ENCODE peak calls at places on chromosome 6, in ten cellular contexts. One of them, this sample, is unnamed. For H3K9me3 and H3K27me3, the result is how much of the 10 kb centered on the place peaks cover.

GRCh38 chr6:37021356-37022129 is 16.1 kb downstream of the FGD2 start:
- DNase-seq in left lung: no peak
- DNase-seq in mesenchymal stem cell: peak
- DNase-seq in neural progenitor cell: peak
- DNase-seq in A673: peak
- DNase-seq in endodermal cell: peak
- DNase-seq in body of pancreas: no peak
- DNase-seq in neuronal stem cell: no peak
- DNase-seq in iPS DF 6.9: no peak
- DNase-seq in endothelial cell of umbilical vein: peak
- DNase-seq in this sample: peak

GRCh38 chr6:124260337-124260736 is 456.7 kb downstream of the NKAIN2 start:
- DNase-seq in left lung: no peak
- DNase-seq in mesenchymal stem cell: no peak
- DNase-seq in neural progenitor cell: peak
- DNase-seq in A673: no peak
- DNase-seq in endodermal cell: no peak
- DNase-seq in body of pancreas: no peak
- DNase-seq in neuronal stem cell: no peak
- DNase-seq in iPS DF 6.9: no peak
- DNase-seq in endothelial cell of umbilical vein: no peak
- DNase-seq in this sample: no peak

GRCh38 chr6:149065658-149066556 is 251.6 kb upstream of the TAB2 start:
- DNase-seq in left lung: no peak
- DNase-seq in mesenchymal stem cell: no peak
- DNase-seq in neural progenitor cell: no peak
- DNase-seq in A673: peak
- DNase-seq in endodermal cell: no peak
- DNase-seq in body of pancreas: no peak
- DNase-seq in neuronal stem cell: no peak
- DNase-seq in iPS DF 6.9: no peak
- DNase-seq in endothelial cell of umbilical vein: no peak
- DNase-seq in this sample: no peak

GRCh38 chr6:44135875-44136274 is 8.5 kb downstream of the TMEM63B start:
- DNase-seq in left lung: no peak
- DNase-seq in mesenchymal stem cell: no peak
- DNase-seq in neural progenitor cell: no peak
- DNase-seq in A673: no peak
- DNase-seq in endodermal cell: no peak
- DNase-seq in body of pancreas: no peak
- DNase-seq in neuronal stem cell: no peak
- DNase-seq in iPS DF 6.9: no peak
- DNase-seq in endothelial cell of umbilical vein: no peak
- DNase-seq in this sample: no peak

GRCh38 chr6:156686429-156686939 is 90.7 kb upstream of the ARID1B start:
- DNase-seq in left lung: no peak
- DNase-seq in mesenchymal stem cell: no peak
- DNase-seq in neural progenitor cell: peak
- DNase-seq in A673: no peak
- DNase-seq in endodermal cell: peak
- DNase-seq in body of pancreas: peak
- DNase-seq in neuronal stem cell: no peak
- DNase-seq in iPS DF 6.9: no peak
- DNase-seq in endothelial cell of umbilical vein: peak
- DNase-seq in this sample: no peak

GRCh38 chr6:152575621-152576150 is 61.5 kb downstream of the SYNE1 start:
- DNase-seq in left lung: no peak
- DNase-seq in mesenchymal stem cell: peak
- DNase-seq in neural progenitor cell: no peak
- DNase-seq in A673: peak
- DNase-seq in endodermal cell: no peak
- DNase-seq in body of pancreas: no peak
- DNase-seq in neuronal stem cell: no peak
- DNase-seq in iPS DF 6.9: no peak
- DNase-seq in endothelial cell of umbilical vein: no peak
- DNase-seq in this sample: no peak

GRCh38 chr6:48744948-48745347 is 634.0 kb upstream of the PTCHD4 start:
- DNase-seq in left lung: no peak
- DNase-seq in mesenchymal stem cell: no peak
- DNase-seq in neural progenitor cell: no peak
- DNase-seq in A673: no peak
- DNase-seq in endodermal cell: no peak
- DNase-seq in body of pancreas: no peak
- DNase-seq in neuronal stem cell: no peak
- DNase-seq in iPS DF 6.9: no peak
- DNase-seq in endothelial cell of umbilical vein: no peak
- DNase-seq in this sample: no peak

GRCh38 chr6:162856885-162857284 is 129.1 kb downstream of the PACRG start:
- DNase-seq in left lung: no peak
- DNase-seq in mesenchymal stem cell: peak
- DNase-seq in neural progenitor cell: peak
- DNase-seq in A673: peak
- DNase-seq in endodermal cell: peak
- DNase-seq in body of pancreas: peak
- DNase-seq in neuronal stem cell: peak
- DNase-seq in iPS DF 6.9: peak
- DNase-seq in endothelial cell of umbilical vein: peak
- DNase-seq in this sample: peak

DNA sequence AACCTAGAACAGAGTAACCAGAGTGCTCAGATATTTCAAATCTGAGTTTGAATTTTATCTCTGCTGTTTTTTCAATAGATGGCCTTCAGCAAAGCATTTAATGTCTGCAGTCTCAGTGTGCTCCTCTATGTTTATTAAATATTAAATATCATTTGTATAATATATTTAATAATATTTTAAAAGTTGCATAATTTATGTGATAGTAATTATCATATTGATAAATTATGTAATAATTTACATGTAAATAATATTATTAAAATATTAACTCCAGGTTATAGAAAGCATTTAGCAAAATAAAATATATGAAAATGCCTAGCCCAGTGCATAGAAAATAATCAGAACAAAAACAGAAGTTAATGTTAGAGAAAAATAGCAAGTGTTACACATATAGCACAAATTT is 930.0 kb upstream of the SLC35B3 start:
- DNase-seq in left lung: no peak
- DNase-seq in mesenchymal stem cell: no peak
- DNase-seq in neural progenitor cell: no peak
- DNase-seq in A673: no peak
- DNase-seq in endodermal cell: no peak
- DNase-seq in body of pancreas: no peak
- DNase-seq in neuronal stem cell: no peak
- DNase-seq in iPS DF 6.9: no peak
- DNase-seq in endothelial cell of umbilical vein: no peak
- DNase-seq in this sample: no peak
- H3K9me3 ChIP-seq in left lung: under half
- H3K9me3 ChIP-seq in mesenchymal stem cell: under half
- H3K9me3 ChIP-seq in neural progenitor cell: under half
- H3K9me3 ChIP-seq in A673: under half
- H3K9me3 ChIP-seq in endodermal cell: under half
- H3K9me3 ChIP-seq in body of pancreas: under half
- H3K9me3 ChIP-seq in neuronal stem cell: under half
- H3K9me3 ChIP-seq in iPS DF 6.9: under half
- H3K9me3 ChIP-seq in endothelial cell of umbilical vein: under half
- H3K9me3 ChIP-seq in this sample: under half

GRCh38 chr6:40585661-40586269 is 1.4 kb downstream of the LRFN2 start:
- DNase-seq in left lung: no peak
- DNase-seq in mesenchymal stem cell: peak
- DNase-seq in neural progenitor cell: peak
- DNase-seq in A673: peak
- DNase-seq in endodermal cell: peak
- DNase-seq in body of pancreas: no peak
- DNase-seq in neuronal stem cell: peak
- DNase-seq in iPS DF 6.9: no peak
- DNase-seq in endothelial cell of umbilical vein: no peak
- DNase-seq in this sample: no peak

GRCh38 chr6:40583694-40584093 is 3.5 kb downstream of the LRFN2 start:
- DNase-seq in left lung: no peak
- DNase-seq in mesenchymal stem cell: no peak
- DNase-seq in neural progenitor cell: no peak
- DNase-seq in A673: no peak
- DNase-seq in endodermal cell: no peak
- DNase-seq in body of pancreas: no peak
- DNase-seq in neuronal stem cell: no peak
- DNase-seq in iPS DF 6.9: no peak
- DNase-seq in endothelial cell of umbilical vein: no peak
- DNase-seq in this sample: no peak

GRCh38 chr6:40586369-40586768 is 795 bp downstream of the LRFN2 start:
- DNase-seq in left lung: no peak
- DNase-seq in mesenchymal stem cell: peak
- DNase-seq in neural progenitor cell: no peak
- DNase-seq in A673: peak
- DNase-seq in endodermal cell: peak
- DNase-seq in body of pancreas: peak
- DNase-seq in neuronal stem cell: no peak
- DNase-seq in iPS DF 6.9: no peak
- DNase-seq in endothelial cell of umbilical vein: no peak
- DNase-seq in this sample: no peak

GRCh38 chr6:40585218-40585617 is 1.9 kb downstream of the LRFN2 start:
- DNase-seq in left lung: no peak
- DNase-seq in mesenchymal stem cell: no peak
- DNase-seq in neural progenitor cell: no peak
- DNase-seq in A673: no peak
- DNase-seq in endodermal cell: no peak
- DNase-seq in body of pancreas: no peak
- DNase-seq in neuronal stem cell: no peak
- DNase-seq in iPS DF 6.9: no peak
- DNase-seq in endothelial cell of umbilical vein: no peak
- DNase-seq in this sample: no peak

DNA sequence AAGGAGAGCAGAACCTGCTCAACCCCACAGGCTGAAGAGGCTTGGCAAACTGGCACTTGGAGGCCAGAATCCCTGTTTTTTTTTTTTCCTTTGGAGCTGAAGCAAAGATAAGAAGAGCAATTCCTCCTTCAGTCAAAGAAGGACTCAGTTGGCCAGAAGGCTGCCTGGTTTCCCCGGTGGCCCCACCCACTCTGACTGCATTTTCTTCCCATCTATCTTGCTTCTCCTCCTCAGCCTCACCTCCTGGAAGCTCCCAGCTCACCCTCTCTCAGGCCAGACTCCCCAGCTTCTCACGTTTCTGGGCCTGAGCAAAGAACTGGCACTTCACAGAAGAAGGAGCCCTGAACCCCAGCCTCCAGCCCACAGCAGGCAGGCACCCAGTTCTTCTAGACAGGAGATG is 2.4 kb downstream of the LRFN2 start:
- DNase-seq in left lung: no peak
- DNase-seq in mesenchymal stem cell: no peak
- DNase-seq in neural progenitor cell: no peak
- DNase-seq in A673: no peak
- DNase-seq in endodermal cell: no peak
- DNase-seq in body of pancreas: no peak
- DNase-seq in neuronal stem cell: no peak
- DNase-seq in iPS DF 6.9: no peak
- DNase-seq in endothelial cell of umbilical vein: no peak
- DNase-seq in this sample: no peak
- H3K27me3 ChIP-seq in left lung: under half
- H3K27me3 ChIP-seq in mesenchymal stem cell: half or more
- H3K27me3 ChIP-seq in neural progenitor cell: under half
- H3K27me3 ChIP-seq in A673: under half
- H3K27me3 ChIP-seq in endodermal cell: under half
- H3K27me3 ChIP-seq in body of pancreas: under half
- H3K27me3 ChIP-seq in neuronal stem cell: under half
- H3K27me3 ChIP-seq in iPS DF 6.9: under half
- H3K27me3 ChIP-seq in endothelial cell of umbilical vein: under half
- H3K27me3 ChIP-seq in this sample: under half

GRCh38 chr6:1983850-1984249 is 261.6 kb downstream of the GMDS start:
- DNase-seq in left lung: no peak
- DNase-seq in mesenchymal stem cell: no peak
- DNase-seq in neural progenitor cell: no peak
- DNase-seq in A673: no peak
- DNase-seq in endodermal cell: no peak
- DNase-seq in body of pancreas: no peak
- DNase-seq in neuronal stem cell: no peak
- DNase-seq in iPS DF 6.9: no peak
- DNase-seq in endothelial cell of umbilical vein: no peak
- DNase-seq in this sample: no peak

GRCh38 chr6:1987640-1988039 is 257.8 kb downstream of the GMDS start:
- DNase-seq in left lung: no peak
- DNase-seq in mesenchymal stem cell: no peak
- DNase-seq in neural progenitor cell: no peak
- DNase-seq in A673: peak
- DNase-seq in endodermal cell: no peak
- DNase-seq in body of pancreas: no peak
- DNase-seq in neuronal stem cell: no peak
- DNase-seq in iPS DF 6.9: no peak
- DNase-seq in endothelial cell of umbilical vein: peak
- DNase-seq in this sample: peak

GRCh38 chr6:1988843-1989242 is 256.6 kb downstream of the GMDS start:
- DNase-seq in left lung: no peak
- DNase-seq in mesenchymal stem cell: no peak
- DNase-seq in neural progenitor cell: peak
- DNase-seq in A673: no peak
- DNase-seq in endodermal cell: no peak
- DNase-seq in body of pancreas: no peak
- DNase-seq in neuronal stem cell: no peak
- DNase-seq in iPS DF 6.9: no peak
- DNase-seq in endothelial cell of umbilical vein: no peak
- DNase-seq in this sample: no peak

GRCh38 chr6:1986454-1987243 is 258.8 kb downstream of the GMDS start:
- DNase-seq in left lung: no peak
- DNase-seq in mesenchymal stem cell: peak
- DNase-seq in neural progenitor cell: no peak
- DNase-seq in A673: no peak
- DNase-seq in endodermal cell: no peak
- DNase-seq in body of pancreas: no peak
- DNase-seq in neuronal stem cell: no peak
- DNase-seq in iPS DF 6.9: no peak
- DNase-seq in endothelial cell of umbilical vein: peak
- DNase-seq in this sample: no peak

GRCh38 chr6:1984346-1984994 is 260.9 kb downstream of the GMDS start:
- DNase-seq in left lung: no peak
- DNase-seq in mesenchymal stem cell: no peak
- DNase-seq in neural progenitor cell: no peak
- DNase-seq in A673: no peak
- DNase-seq in endodermal cell: no peak
- DNase-seq in body of pancreas: no peak
- DNase-seq in neuronal stem cell: no peak
- DNase-seq in iPS DF 6.9: no peak
- DNase-seq in endothelial cell of umbilical vein: no peak
- DNase-seq in this sample: no peak
- H3K9me3 ChIP-seq in left lung: under half
- H3K9me3 ChIP-seq in mesenchymal stem cell: under half
- H3K9me3 ChIP-seq in neural progenitor cell: under half
- H3K9me3 ChIP-seq in A673: under half
- H3K9me3 ChIP-seq in endodermal cell: under half
- H3K9me3 ChIP-seq in body of pancreas: under half
- H3K9me3 ChIP-seq in neuronal stem cell: under half
- H3K9me3 ChIP-seq in iPS DF 6.9: under half
- H3K9me3 ChIP-seq in endothelial cell of umbilical vein: under half
- H3K9me3 ChIP-seq in this sample: under half

GRCh38 chr6:40881501-40881900 is 157.5 kb downstream of the UNC5CL start:
- DNase-seq in left lung: no peak
- DNase-seq in mesenchymal stem cell: no peak
- DNase-seq in neural progenitor cell: no peak
- DNase-seq in A673: no peak
- DNase-seq in endodermal cell: no peak
- DNase-seq in body of pancreas: no peak
- DNase-seq in neuronal stem cell: no peak
- DNase-seq in iPS DF 6.9: no peak
- DNase-seq in endothelial cell of umbilical vein: no peak
- DNase-seq in this sample: no peak

GRCh38 chr6:40887079-40887822 is 151.8 kb downstream of the UNC5CL start:
- DNase-seq in left lung: no peak
- DNase-seq in mesenchymal stem cell: no peak
- DNase-seq in neural progenitor cell: no peak
- DNase-seq in A673: no peak
- DNase-seq in endodermal cell: no peak
- DNase-seq in body of pancreas: no peak
- DNase-seq in neuronal stem cell: no peak
- DNase-seq in iPS DF 6.9: no peak
- DNase-seq in endothelial cell of umbilical vein: no peak
- DNase-seq in this sample: no peak

GRCh38 chr6:40879169-40879568 is 159.9 kb downstream of the UNC5CL start:
- DNase-seq in left lung: no peak
- DNase-seq in mesenchymal stem cell: no peak
- DNase-seq in neural progenitor cell: no peak
- DNase-seq in A673: no peak
- DNase-seq in endodermal cell: no peak
- DNase-seq in body of pancreas: no peak
- DNase-seq in neuronal stem cell: no peak
- DNase-seq in iPS DF 6.9: no peak
- DNase-seq in endothelial cell of umbilical vein: no peak
- DNase-seq in this sample: no peak

GRCh38 chr6:40885139-40885774 is 153.8 kb downstream of the UNC5CL start:
- DNase-seq in left lung: no peak
- DNase-seq in mesenchymal stem cell: no peak
- DNase-seq in neural progenitor cell: no peak
- DNase-seq in A673: no peak
- DNase-seq in endodermal cell: no peak
- DNase-seq in body of pancreas: no peak
- DNase-seq in neuronal stem cell: no peak
- DNase-seq in iPS DF 6.9: no peak
- DNase-seq in endothelial cell of umbilical vein: no peak
- DNase-seq in this sample: no peak

GRCh38 chr6:40882321-40882720 is 156.7 kb downstream of the UNC5CL start:
- DNase-seq in left lung: no peak
- DNase-seq in mesenchymal stem cell: no peak
- DNase-seq in neural progenitor cell: no peak
- DNase-seq in A673: no peak
- DNase-seq in endodermal cell: no peak
- DNase-seq in body of pancreas: peak
- DNase-seq in neuronal stem cell: no peak
- DNase-seq in iPS DF 6.9: no peak
- DNase-seq in endothelial cell of umbilical vein: no peak
- DNase-seq in this sample: no peak
- H3K27me3 ChIP-seq in left lung: under half
- H3K27me3 ChIP-seq in mesenchymal stem cell: under half
- H3K27me3 ChIP-seq in neural progenitor cell: under half
- H3K27me3 ChIP-seq in A673: under half
- H3K27me3 ChIP-seq in endodermal cell: under half
- H3K27me3 ChIP-seq in body of pancreas: under half
- H3K27me3 ChIP-seq in neuronal stem cell: under half
- H3K27me3 ChIP-seq in iPS DF 6.9: under half
- H3K27me3 ChIP-seq in endothelial cell of umbilical vein: under half
- H3K27me3 ChIP-seq in this sample: under half